ENCODE peak calls at places on chromosomes 4 and X, in five cellular contexts. X is stimulated activated CD4-positive, alpha-beta T cell treated with anti-CD3 and anti-CD28 coated beads, TNF-alpha, amount 100 ng/mL, for 4 hours; V is CD4-positive, CD25-positive, alpha-beta regulatory T cell; R is activated T-cell treated with anti-CD3 and anti-CD28 coated beads for 48 hours; L is ureter. B is an unnamed sample.

GRCh38 chr4:68905598-68906237 is 45.9 kb downstream of the UGT2A3 start:
- DNase-seq in X (no peak), V (no peak), R (no peak), L (peak), B (no peak)

GRCh38 chrX:21408324-21408723 is 34.1 kb downstream of the CNKSR2 start:
- DNase-seq in X (no peak), V (no peak), R (no peak), L (no peak), B (no peak)

GRCh38 chrX:85365370-85365995 is 14.0 kb downstream of the POF1B start:
- DNase-seq in X (no peak), V (no peak), R (no peak), L (no peak), B (no peak)

GRCh38 chrX:80808160-80808735 is 1.4 kb downstream of the BRWD3 start:
- DNase-seq in X (peak), V (peak), R (peak), L (peak), B (peak)

GRCh38 chr4:87523307-87523706 is 5.9 kb downstream of the SPARCL1 start:
- DNase-seq in X (no peak), V (no peak), R (no peak), L (no peak), B (no peak)

GRCh38 chrX:40167240-40168182 is 69.8 kb upstream of the BCOR start:
- DNase-seq in X (no peak), V (peak), R (no peak), L (no peak), B (peak)

GRCh38 chr4:36758312-36758690 is 476.9 kb downstream of the DTHD1 start:
- DNase-seq in X (no peak), V (no peak), R (no peak), L (no peak), B (no peak)

GRCh38 chrX:33908898-33909297 is 223.2 kb downstream of the FAM47A start:
- DNase-seq in X (no peak), V (no peak), R (no peak), L (no peak), B (no peak)

GRCh38 chr4:24105183-24106039 is 215.6 kb upstream of the PPARGC1A start:
- DNase-seq in X (no peak), V (no peak), R (no peak), L (no peak), B (no peak)

GRCh38 chrX:91039777-91040176 is 394.9 kb upstream of the PABPC5 start:
- DNase-seq in X (no peak), V (no peak), R (no peak), L (no peak), B (no peak)

GRCh38 chrX:154712781-154713391 is 38.0 kb downstream of the GAB3 start:
- DNase-seq in X (no peak), V (peak), R (no peak), L (no peak), B (no peak)

GRCh38 chr4:145216532-145216931 is 36.1 kb upstream of the OTUD4 start:
- DNase-seq in X (no peak), V (peak), R (no peak), L (no peak), B (no peak)

GRCh38 chrX:12526296-12526695 is 264.9 kb upstream of the PRPS2 start:
- DNase-seq in X (no peak), V (no peak), R (no peak), L (no peak), B (no peak)

GRCh38 chr4:12729384-12729783 is 754.8 kb downstream of the RAB28 start:
- DNase-seq in X (no peak), V (peak), R (no peak), L (no peak), B (no peak)

GRCh38 chr4:145840162-145840768 is 98.4 kb downstream of the ZNF827 start:
- DNase-seq in X (no peak), V (peak), R (no peak), L (no peak), B (peak)